ENCODE peak calls at places on chromosomes 7 and 10, in four cellular contexts. One of them, this sample, is unnamed.

GRCh38 chr7:143401265-143401664 is 7.4 kb downstream of the EPHA1 start:
- DNase-seq in gastrocnemius medialis: no peak
- DNase-seq in GM13976: no peak
- DNase-seq in NB4: no peak
- DNase-seq in this sample: no peak

GRCh38 chr10:110304394-110304779 is 333 bp downstream of the SMNDC1 start:
- DNase-seq in gastrocnemius medialis: no peak
- DNase-seq in GM13976: no peak
- DNase-seq in NB4: no peak
- DNase-seq in this sample: no peak

GRCh38 chr7:50416509-50417299 is 33.4 kb downstream of the FIGNL1 start:
- DNase-seq in gastrocnemius medialis: no peak
- DNase-seq in GM13976: peak; percentile 65
- DNase-seq in NB4: peak; percentile 85
- DNase-seq in this sample: no peak

GRCh38 chr7:151291206-151291605 is 42.7 kb upstream of the SMARCD3 start:
- DNase-seq in gastrocnemius medialis: no peak
- DNase-seq in GM13976: no peak
- DNase-seq in NB4: no peak
- DNase-seq in this sample: no peak

GRCh38 chr10:3693031-3693714 is 91.8 kb downstream of the KLF6 start:
- DNase-seq in gastrocnemius medialis: no peak
- DNase-seq in GM13976: no peak
- DNase-seq in NB4: no peak
- DNase-seq in this sample: no peak

GRCh38 chr7:27235387-27236052 is 7.1 kb upstream of the EVX1 start:
- DNase-seq in gastrocnemius medialis: no peak
- DNase-seq in GM13976: peak; percentile 59
- DNase-seq in NB4: peak; percentile 84
- DNase-seq in this sample: peak; percentile 41

GRCh38 chr10:126110434-126110833 is 214.1 kb downstream of the FANK1 start:
- DNase-seq in gastrocnemius medialis: no peak
- DNase-seq in GM13976: no peak
- DNase-seq in NB4: peak; percentile 39
- DNase-seq in this sample: no peak

GRCh38 chr10:15486404-15486803 is 115.3 kb upstream of the FAM171A1 start:
- DNase-seq in gastrocnemius medialis: no peak
- DNase-seq in GM13976: no peak
- DNase-seq in NB4: no peak
- DNase-seq in this sample: no peak

GRCh38 chr7:106773228-106773627 is 91.9 kb upstream of the PIK3CG start:
- DNase-seq in gastrocnemius medialis: no peak
- DNase-seq in GM13976: no peak
- DNase-seq in NB4: no peak
- DNase-seq in this sample: no peak

GRCh38 chr10:48589266-48589665 is 15.6 kb downstream of the ARHGAP22 start:
- DNase-seq in gastrocnemius medialis: no peak
- DNase-seq in GM13976: no peak
- DNase-seq in NB4: no peak
- DNase-seq in this sample: no peak

GRCh38 chr10:24046060-24046459 is 162.9 kb upstream of the KIAA1217 start:
- DNase-seq in gastrocnemius medialis: no peak
- DNase-seq in GM13976: no peak
- DNase-seq in NB4: no peak
- DNase-seq in this sample: no peak

GRCh38 chr10:130407052-130407451 is 270.9 kb downstream of the GLRX3 start:
- DNase-seq in gastrocnemius medialis: no peak
- DNase-seq in GM13976: no peak
- DNase-seq in NB4: no peak
- DNase-seq in this sample: no peak

GRCh38 chr7:98136423-98136822 is 29.8 kb downstream of the LMTK2 start:
- DNase-seq in gastrocnemius medialis: no peak
- DNase-seq in GM13976: no peak
- DNase-seq in NB4: no peak
- DNase-seq in this sample: no peak

GRCh38 chr7:131803861-131804260 is 247.4 kb upstream of the PODXL start:
- DNase-seq in gastrocnemius medialis: no peak
- DNase-seq in GM13976: no peak
- DNase-seq in NB4: no peak
- DNase-seq in this sample: no peak

GRCh38 chr10:128026620-128027281 is 99.5 kb downstream of the MKI67 start:
- DNase-seq in gastrocnemius medialis: no peak
- DNase-seq in GM13976: no peak
- DNase-seq in NB4: no peak
- DNase-seq in this sample: no peak

GRCh38 chr7:44615149-44615611 is 8.8 kb downstream of the OGDH start:
- DNase-seq in gastrocnemius medialis: no peak
- DNase-seq in GM13976: peak; percentile 42
- DNase-seq in NB4: peak; percentile 65
- DNase-seq in this sample: peak; percentile 53

GRCh38 chr7:123805287-123805686 is 39.7 kb upstream of the HYAL4 start:
- DNase-seq in gastrocnemius medialis: no peak
- DNase-seq in GM13976: no peak
- DNase-seq in NB4: no peak
- DNase-seq in this sample: no peak

GRCh38 chr7:68321076-68321639 is 1277.1 kb upstream of the AUTS2 start:
- DNase-seq in gastrocnemius medialis: peak; percentile 70
- DNase-seq in GM13976: no peak
- DNase-seq in NB4: no peak
- DNase-seq in this sample: peak; percentile 49

GRCh38 chr10:13053794-13054462 is 46.0 kb upstream of the OPTN start:
- DNase-seq in gastrocnemius medialis: no peak
- DNase-seq in GM13976: no peak
- DNase-seq in NB4: no peak
- DNase-seq in this sample: peak; percentile 18

GRCh38 chr10:88428442-88428841 is 154.7 kb downstream of the RNLS start:
- DNase-seq in gastrocnemius medialis: no peak
- DNase-seq in GM13976: no peak
- DNase-seq in NB4: peak; percentile 31
- DNase-seq in this sample: no peak

GRCh38 chr10:93993782-93994668 is at the start of gene PLCE1:
- DNase-seq in gastrocnemius medialis: peak; percentile 24
- DNase-seq in GM13976: peak; percentile 73
- DNase-seq in NB4: no peak
- DNase-seq in this sample: peak; percentile 72

GRCh38 chr10:15211464-15211979 is 43.0 kb upstream of the NMT2 start:
- DNase-seq in gastrocnemius medialis: no peak
- DNase-seq in GM13976: no peak
- DNase-seq in NB4: no peak
- DNase-seq in this sample: no peak

GRCh38 chr10:73263948-73264347 is 11.5 kb upstream of the MRPS16 start:
- DNase-seq in gastrocnemius medialis: no peak
- DNase-seq in GM13976: no peak
- DNase-seq in NB4: peak; percentile 50
- DNase-seq in this sample: no peak

GRCh38 chr10:110610308-110610774 is 33.8 kb upstream of the RBM20 start:
- DNase-seq in gastrocnemius medialis: peak; percentile 27
- DNase-seq in GM13976: peak; percentile 60
- DNase-seq in NB4: peak; percentile 74
- DNase-seq in this sample: peak; percentile 51

GRCh38 chr10:96833220-96834001 is 1.3 kb downstream of the LCOR start:
- DNase-seq in gastrocnemius medialis: peak; percentile 12
- DNase-seq in GM13976: peak; percentile 42
- DNase-seq in NB4: peak; percentile 53
- DNase-seq in this sample: peak; percentile 15

DNA sequence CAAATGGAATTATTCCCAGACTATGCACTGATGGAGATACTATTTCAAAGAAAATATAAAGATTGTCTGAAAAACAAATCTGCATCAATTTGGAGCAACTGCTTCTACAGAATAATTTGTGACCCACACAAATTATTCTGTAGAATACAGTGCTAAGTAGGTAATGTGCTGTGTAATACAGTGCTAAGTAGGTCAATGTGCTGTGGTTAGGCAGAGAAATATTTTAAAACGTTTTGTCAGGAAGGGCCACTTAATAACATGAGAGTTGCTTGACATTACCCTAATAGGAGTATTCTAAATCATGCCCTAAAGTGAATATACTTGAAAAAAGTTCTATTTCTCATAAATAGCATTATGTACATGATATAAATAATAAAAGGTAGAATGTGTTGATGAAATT is 116.5 kb upstream of the KCND2 start:
- DNase-seq in gastrocnemius medialis: no peak
- DNase-seq in GM13976: no peak
- DNase-seq in NB4: no peak
- DNase-seq in this sample: no peak
- TF ChIP-seq CTCF in gastrocnemius medialis: no peak
- TF ChIP-seq CTCF in GM13976: no peak
- TF ChIP-seq CTCF in NB4: no peak
- TF ChIP-seq CTCF in this sample: no peak

DNA sequence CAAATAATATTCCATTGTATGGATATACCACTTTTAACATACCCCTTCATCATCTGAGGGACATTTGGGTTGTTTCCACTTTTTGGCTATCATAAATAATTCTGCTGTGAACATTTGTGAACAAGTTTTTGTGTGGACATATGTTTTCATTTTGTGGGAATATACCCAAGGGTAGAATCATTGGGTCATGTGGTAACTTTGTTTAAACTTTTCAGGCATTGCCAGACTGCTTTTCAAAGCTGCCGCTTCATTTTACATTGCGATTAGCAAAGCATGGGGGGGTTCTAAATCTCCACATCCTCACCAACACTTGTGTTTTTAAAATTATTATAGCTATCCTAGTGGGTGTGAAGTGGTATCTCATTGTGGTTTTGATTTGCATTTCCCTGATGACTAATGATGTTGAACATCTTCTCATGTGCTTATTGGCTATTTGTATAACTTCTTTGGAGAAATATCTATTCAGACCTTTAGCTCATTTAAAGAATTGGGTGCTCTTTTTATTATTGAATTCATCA is 8.4 kb upstream of the HHEX start:
- DNase-seq in gastrocnemius medialis: no peak
- DNase-seq in GM13976: no peak
- DNase-seq in NB4: no peak
- DNase-seq in this sample: no peak
- TF ChIP-seq CTCF in gastrocnemius medialis: no peak
- TF ChIP-seq CTCF in GM13976: no peak
- TF ChIP-seq CTCF in NB4: no peak
- TF ChIP-seq CTCF in this sample: no peak

DNA sequence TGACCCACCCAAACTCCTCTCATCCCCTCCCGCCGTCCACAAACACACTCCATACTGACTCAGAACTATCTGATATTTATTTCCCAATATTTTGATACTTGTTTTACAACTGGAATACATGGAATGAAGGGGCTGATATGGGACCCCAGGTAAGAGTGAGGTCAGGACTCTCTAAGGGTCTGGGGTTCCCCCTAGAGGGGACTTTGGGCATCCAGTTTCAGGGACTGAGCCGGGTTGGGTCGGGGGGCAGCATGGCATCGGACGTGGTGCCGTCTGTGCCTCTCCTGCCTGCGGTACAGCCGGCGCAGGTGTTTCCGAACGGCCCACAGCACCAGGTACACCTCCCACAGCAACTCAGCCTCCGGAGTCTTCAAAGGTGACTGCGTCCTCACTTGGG is 7.5 kb downstream of the SPACDR start:
- DNase-seq in gastrocnemius medialis: no peak
- DNase-seq in GM13976: no peak
- DNase-seq in NB4: no peak
- DNase-seq in this sample: no peak
- TF ChIP-seq CTCF in gastrocnemius medialis: no peak
- TF ChIP-seq CTCF in GM13976: no peak
- TF ChIP-seq CTCF in NB4: peak; percentile 13
- TF ChIP-seq CTCF in this sample: no peak

GRCh38 chr10:64594072-64594471 is 1072.9 kb downstream of the REEP3 start:
- DNase-seq in gastrocnemius medialis: no peak
- DNase-seq in GM13976: no peak
- DNase-seq in NB4: no peak
- DNase-seq in this sample: no peak
- TF ChIP-seq CTCF in gastrocnemius medialis: no peak
- TF ChIP-seq CTCF in GM13976: no peak
- TF ChIP-seq CTCF in NB4: no peak
- TF ChIP-seq CTCF in this sample: no peak

GRCh38 chr7:22860784-22861482 is 38.3 kb upstream of the TOMM7 start:
- DNase-seq in gastrocnemius medialis: no peak
- DNase-seq in GM13976: no peak
- DNase-seq in NB4: peak; percentile 68
- DNase-seq in this sample: no peak
- TF ChIP-seq CTCF in gastrocnemius medialis: peak; percentile 59
- TF ChIP-seq CTCF in GM13976: peak; percentile 21
- TF ChIP-seq CTCF in NB4: peak; percentile 84
- TF ChIP-seq CTCF in this sample: peak; percentile 24

GRCh38 chr7:29539471-29539870 is 24.2 kb upstream of the PRR15 start:
- DNase-seq in gastrocnemius medialis: no peak
- DNase-seq in GM13976: no peak
- DNase-seq in NB4: no peak
- DNase-seq in this sample: no peak

DNA sequence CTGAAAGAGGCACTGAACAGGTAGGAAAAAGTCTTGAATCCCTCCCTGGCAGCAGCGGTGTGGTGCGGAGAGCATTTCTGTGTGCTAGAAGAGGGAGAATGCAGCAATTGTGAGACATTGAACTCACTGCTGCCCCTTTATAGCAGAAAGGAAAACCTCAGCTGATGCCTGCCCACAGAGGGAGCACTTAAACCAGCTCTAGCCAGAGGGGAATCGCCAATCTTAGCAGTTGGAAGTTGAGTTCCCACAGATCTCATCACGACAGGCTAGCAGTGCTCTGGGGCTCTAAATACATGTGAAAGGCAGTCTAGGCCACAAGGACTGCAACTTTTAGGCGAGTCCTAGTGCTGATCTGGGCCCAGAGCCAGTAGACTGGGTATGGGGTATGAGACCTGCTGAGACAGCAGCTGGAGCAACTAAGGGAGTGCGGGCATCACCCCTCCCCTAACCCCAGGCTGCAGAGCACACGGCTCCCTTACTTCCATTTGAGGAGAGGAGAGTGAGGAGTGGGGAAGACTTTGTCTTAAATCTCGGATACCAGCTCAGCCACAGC is 25.2 kb upstream of the PRR15 start:
- DNase-seq in gastrocnemius medialis: no peak
- DNase-seq in GM13976: no peak
- DNase-seq in NB4: no peak
- DNase-seq in this sample: no peak
- TF ChIP-seq CTCF in gastrocnemius medialis: no peak
- TF ChIP-seq CTCF in GM13976: no peak
- TF ChIP-seq CTCF in NB4: no peak
- TF ChIP-seq CTCF in this sample: no peak

GRCh38 chr7:99665989-99666388 is 13.8 kb downstream of the CYP3A5 start:
- DNase-seq in gastrocnemius medialis: no peak
- DNase-seq in GM13976: no peak
- DNase-seq in NB4: no peak
- DNase-seq in this sample: no peak

GRCh38 chr7:99669782-99670181 is 10.0 kb downstream of the CYP3A5 start:
- DNase-seq in gastrocnemius medialis: no peak
- DNase-seq in GM13976: no peak
- DNase-seq in NB4: no peak
- DNase-seq in this sample: no peak

DNA sequence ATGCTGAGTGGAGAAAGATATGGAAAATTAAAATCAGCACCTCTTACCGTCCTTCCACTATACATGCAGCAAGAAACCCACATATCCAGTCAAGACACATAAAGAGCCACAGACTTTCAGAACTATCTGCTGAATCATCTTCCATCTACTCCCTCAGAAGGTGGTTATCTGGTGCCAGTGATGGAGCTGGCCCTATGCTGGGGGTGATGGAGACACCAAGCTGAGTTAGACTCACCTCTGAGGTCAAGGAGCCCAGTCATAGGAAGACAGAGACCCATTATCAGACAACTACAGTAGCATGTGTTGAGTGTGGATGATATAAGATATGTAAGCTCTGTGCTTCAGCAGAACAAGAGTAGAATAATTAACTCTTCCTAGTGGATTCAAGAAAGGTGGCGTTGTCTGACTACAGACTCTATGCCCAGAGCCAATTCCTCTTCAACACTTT is 14.5 kb downstream of the CYP3A5 start:
- DNase-seq in gastrocnemius medialis: no peak
- DNase-seq in GM13976: no peak
- DNase-seq in NB4: no peak
- DNase-seq in this sample: no peak
- TF ChIP-seq CTCF in gastrocnemius medialis: no peak
- TF ChIP-seq CTCF in GM13976: no peak
- TF ChIP-seq CTCF in NB4: no peak
- TF ChIP-seq CTCF in this sample: no peak

This sample was measured in body of pancreas.